ENCODE peak calls at places on chromosome 10, in eight cellular contexts. One of them, this sample, is unnamed.

GRCh38 chr10:71290806-71291205 is 28.3 kb upstream of the SLC29A3 start:
- DNase-seq in nephron progenitor cell: no peak
- DNase-seq in psoas muscle: peak
- DNase-seq in cardiac fibroblast: no peak
- DNase-seq in CD4-positive, alpha-beta T cell: no peak
- DNase-seq in dorsolateral prefrontal cortex: no peak
- DNase-seq in progenitor cell of endocrine pancreas: no peak
- DNase-seq in B cell: no peak
- DNase-seq in this sample: no peak

GRCh38 chr10:44397476-44398225 is 12.8 kb upstream of the CXCL12 start:
- DNase-seq in nephron progenitor cell: no peak
- DNase-seq in psoas muscle: no peak
- DNase-seq in cardiac fibroblast: no peak
- DNase-seq in CD4-positive, alpha-beta T cell: no peak
- DNase-seq in dorsolateral prefrontal cortex: no peak
- DNase-seq in progenitor cell of endocrine pancreas: no peak
- DNase-seq in B cell: no peak
- DNase-seq in this sample: no peak

GRCh38 chr10:34288634-34289033 is 526.5 kb downstream of the PARD3 start:
- DNase-seq in nephron progenitor cell: no peak
- DNase-seq in psoas muscle: no peak
- DNase-seq in cardiac fibroblast: peak
- DNase-seq in CD4-positive, alpha-beta T cell: no peak
- DNase-seq in dorsolateral prefrontal cortex: no peak
- DNase-seq in progenitor cell of endocrine pancreas: no peak
- DNase-seq in B cell: no peak
- DNase-seq in this sample: no peak

GRCh38 chr10:28544058-28544457 is 11.1 kb downstream of the WAC start:
- DNase-seq in nephron progenitor cell: no peak
- DNase-seq in psoas muscle: no peak
- DNase-seq in cardiac fibroblast: no peak
- DNase-seq in CD4-positive, alpha-beta T cell: no peak
- DNase-seq in dorsolateral prefrontal cortex: no peak
- DNase-seq in progenitor cell of endocrine pancreas: no peak
- DNase-seq in B cell: no peak
- DNase-seq in this sample: no peak

GRCh38 chr10:126640391-126640790 is 30.1 kb downstream of the C10orf90 start:
- DNase-seq in nephron progenitor cell: no peak
- DNase-seq in psoas muscle: no peak
- DNase-seq in cardiac fibroblast: peak
- DNase-seq in CD4-positive, alpha-beta T cell: no peak
- DNase-seq in dorsolateral prefrontal cortex: no peak
- DNase-seq in progenitor cell of endocrine pancreas: no peak
- DNase-seq in B cell: no peak
- DNase-seq in this sample: no peak

GRCh38 chr10:60985946-60986345 is 42.0 kb upstream of the RHOBTB1 start:
- DNase-seq in nephron progenitor cell: no peak
- DNase-seq in psoas muscle: no peak
- DNase-seq in cardiac fibroblast: no peak
- DNase-seq in CD4-positive, alpha-beta T cell: no peak
- DNase-seq in dorsolateral prefrontal cortex: no peak
- DNase-seq in progenitor cell of endocrine pancreas: no peak
- DNase-seq in B cell: no peak
- DNase-seq in this sample: no peak

GRCh38 chr10:117860823-117861222 is 185.9 kb downstream of the RAB11FIP2 start:
- DNase-seq in nephron progenitor cell: no peak
- DNase-seq in psoas muscle: no peak
- DNase-seq in cardiac fibroblast: peak
- DNase-seq in CD4-positive, alpha-beta T cell: no peak
- DNase-seq in dorsolateral prefrontal cortex: no peak
- DNase-seq in progenitor cell of endocrine pancreas: no peak
- DNase-seq in B cell: no peak
- DNase-seq in this sample: no peak

GRCh38 chr10:1210667-1211066 is 154.5 kb downstream of the WDR37 start:
- DNase-seq in nephron progenitor cell: no peak
- DNase-seq in psoas muscle: no peak
- DNase-seq in cardiac fibroblast: no peak
- DNase-seq in CD4-positive, alpha-beta T cell: no peak
- DNase-seq in dorsolateral prefrontal cortex: no peak
- DNase-seq in progenitor cell of endocrine pancreas: no peak
- DNase-seq in B cell: no peak
- DNase-seq in this sample: no peak

GRCh38 chr10:8392216-8392615 is 337.7 kb downstream of the GATA3 start:
- DNase-seq in nephron progenitor cell: no peak
- DNase-seq in psoas muscle: no peak
- DNase-seq in cardiac fibroblast: peak
- DNase-seq in CD4-positive, alpha-beta T cell: no peak
- DNase-seq in dorsolateral prefrontal cortex: no peak
- DNase-seq in progenitor cell of endocrine pancreas: no peak
- DNase-seq in B cell: no peak
- DNase-seq in this sample: no peak

GRCh38 chr10:7445474-7446135 is 34.8 kb upstream of the SFMBT2 start:
- DNase-seq in nephron progenitor cell: no peak
- DNase-seq in psoas muscle: no peak
- DNase-seq in cardiac fibroblast: no peak
- DNase-seq in CD4-positive, alpha-beta T cell: no peak
- DNase-seq in dorsolateral prefrontal cortex: no peak
- DNase-seq in progenitor cell of endocrine pancreas: no peak
- DNase-seq in B cell: peak
- DNase-seq in this sample: no peak

GRCh38 chr10:6124666-6125065 is 35.8 kb downstream of the RBM17 start:
- DNase-seq in nephron progenitor cell: no peak
- DNase-seq in psoas muscle: no peak
- DNase-seq in cardiac fibroblast: no peak
- DNase-seq in CD4-positive, alpha-beta T cell: no peak
- DNase-seq in dorsolateral prefrontal cortex: peak
- DNase-seq in progenitor cell of endocrine pancreas: no peak
- DNase-seq in B cell: no peak
- DNase-seq in this sample: no peak

GRCh38 chr10:11397077-11397476 is 214.4 kb downstream of the USP6NL start:
- DNase-seq in nephron progenitor cell: no peak
- DNase-seq in psoas muscle: no peak
- DNase-seq in cardiac fibroblast: no peak
- DNase-seq in CD4-positive, alpha-beta T cell: no peak
- DNase-seq in dorsolateral prefrontal cortex: no peak
- DNase-seq in progenitor cell of endocrine pancreas: no peak
- DNase-seq in B cell: no peak
- DNase-seq in this sample: no peak

DNA sequence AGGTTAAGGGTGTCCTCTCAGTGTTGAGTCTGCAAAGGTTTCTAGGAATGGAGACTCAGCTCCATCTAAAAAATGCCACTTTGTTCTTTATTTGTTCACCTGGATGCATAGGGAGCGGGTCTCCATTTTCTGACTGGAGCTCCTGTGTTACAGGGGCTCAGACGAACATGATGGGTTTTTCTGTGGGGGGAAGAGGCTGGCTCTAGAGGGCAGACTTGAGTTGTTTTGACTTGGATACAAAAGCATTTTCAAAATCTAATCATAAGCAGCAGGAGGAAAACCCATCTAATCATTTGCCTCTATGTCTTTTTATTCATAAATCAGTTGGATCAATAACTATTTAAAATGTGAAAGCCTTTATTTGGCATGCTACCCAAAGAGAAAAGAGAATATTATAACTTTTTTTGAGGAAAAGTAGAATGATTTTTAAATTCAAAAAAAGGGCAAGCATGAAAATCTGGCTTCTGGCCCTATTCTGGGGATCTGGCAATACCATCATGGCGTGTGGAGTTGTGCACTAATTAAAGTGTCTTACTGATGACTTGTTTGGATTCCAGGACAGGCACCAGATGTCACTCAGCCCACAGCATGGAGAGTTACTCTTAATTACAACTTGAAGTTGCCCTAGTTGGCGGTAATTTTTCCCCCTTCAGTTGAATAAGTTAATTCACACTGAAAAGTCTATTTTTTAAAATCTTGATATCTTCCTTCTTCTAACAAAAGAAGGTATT is 594.9 kb downstream of the REEP3 start:
- DNase-seq in nephron progenitor cell: peak
- DNase-seq in psoas muscle: no peak
- DNase-seq in cardiac fibroblast: peak
- DNase-seq in CD4-positive, alpha-beta T cell: no peak
- DNase-seq in dorsolateral prefrontal cortex: no peak
- DNase-seq in progenitor cell of endocrine pancreas: no peak
- DNase-seq in B cell: no peak
- DNase-seq in this sample: peak
- TF ChIP-seq CTCF in nephron progenitor cell: peak
- TF ChIP-seq CTCF in psoas muscle: no peak
- TF ChIP-seq CTCF in cardiac fibroblast: peak
- TF ChIP-seq CTCF in CD4-positive, alpha-beta T cell: no peak
- TF ChIP-seq CTCF in dorsolateral prefrontal cortex: peak
- TF ChIP-seq CTCF in progenitor cell of endocrine pancreas: peak
- TF ChIP-seq CTCF in B cell: no peak
- TF ChIP-seq CTCF in this sample: no peak

GRCh38 chr10:114753126-114753525 is 68.5 kb upstream of the FHIP2A start:
- DNase-seq in nephron progenitor cell: no peak
- DNase-seq in psoas muscle: no peak
- DNase-seq in cardiac fibroblast: no peak
- DNase-seq in CD4-positive, alpha-beta T cell: no peak
- DNase-seq in dorsolateral prefrontal cortex: no peak
- DNase-seq in progenitor cell of endocrine pancreas: no peak
- DNase-seq in B cell: no peak
- DNase-seq in this sample: no peak
- TF ChIP-seq CTCF in nephron progenitor cell: no peak
- TF ChIP-seq CTCF in psoas muscle: no peak
- TF ChIP-seq CTCF in cardiac fibroblast: no peak
- TF ChIP-seq CTCF in CD4-positive, alpha-beta T cell: no peak
- TF ChIP-seq CTCF in dorsolateral prefrontal cortex: no peak
- TF ChIP-seq CTCF in progenitor cell of endocrine pancreas: no peak
- TF ChIP-seq CTCF in B cell: no peak
- TF ChIP-seq CTCF in this sample: no peak

GRCh38 chr10:97498841-97499560 is at the start of gene UBTD1:
- DNase-seq in nephron progenitor cell: no peak
- DNase-seq in psoas muscle: peak
- DNase-seq in cardiac fibroblast: peak
- DNase-seq in CD4-positive, alpha-beta T cell: peak
- DNase-seq in dorsolateral prefrontal cortex: peak
- DNase-seq in progenitor cell of endocrine pancreas: peak
- DNase-seq in B cell: no peak
- DNase-seq in this sample: peak

GRCh38 chr10:97497572-97498075 is 598 bp downstream of the MMS19 start:
- DNase-seq in nephron progenitor cell: peak
- DNase-seq in psoas muscle: peak
- DNase-seq in cardiac fibroblast: peak
- DNase-seq in CD4-positive, alpha-beta T cell: peak
- DNase-seq in dorsolateral prefrontal cortex: peak
- DNase-seq in progenitor cell of endocrine pancreas: peak
- DNase-seq in B cell: peak
- DNase-seq in this sample: peak

GRCh38 chr10:97500297-97500575 is 1.5 kb downstream of the UBTD1 start:
- DNase-seq in nephron progenitor cell: no peak
- DNase-seq in psoas muscle: no peak
- DNase-seq in cardiac fibroblast: no peak
- DNase-seq in CD4-positive, alpha-beta T cell: no peak
- DNase-seq in dorsolateral prefrontal cortex: no peak
- DNase-seq in progenitor cell of endocrine pancreas: no peak
- DNase-seq in B cell: no peak
- DNase-seq in this sample: no peak

GRCh38 chr10:97499561-97500296 is 1.0 kb downstream of the UBTD1 start:
- DNase-seq in nephron progenitor cell: peak
- DNase-seq in psoas muscle: peak
- DNase-seq in cardiac fibroblast: peak
- DNase-seq in CD4-positive, alpha-beta T cell: no peak
- DNase-seq in dorsolateral prefrontal cortex: peak
- DNase-seq in progenitor cell of endocrine pancreas: no peak
- DNase-seq in B cell: peak
- DNase-seq in this sample: no peak

DNA sequence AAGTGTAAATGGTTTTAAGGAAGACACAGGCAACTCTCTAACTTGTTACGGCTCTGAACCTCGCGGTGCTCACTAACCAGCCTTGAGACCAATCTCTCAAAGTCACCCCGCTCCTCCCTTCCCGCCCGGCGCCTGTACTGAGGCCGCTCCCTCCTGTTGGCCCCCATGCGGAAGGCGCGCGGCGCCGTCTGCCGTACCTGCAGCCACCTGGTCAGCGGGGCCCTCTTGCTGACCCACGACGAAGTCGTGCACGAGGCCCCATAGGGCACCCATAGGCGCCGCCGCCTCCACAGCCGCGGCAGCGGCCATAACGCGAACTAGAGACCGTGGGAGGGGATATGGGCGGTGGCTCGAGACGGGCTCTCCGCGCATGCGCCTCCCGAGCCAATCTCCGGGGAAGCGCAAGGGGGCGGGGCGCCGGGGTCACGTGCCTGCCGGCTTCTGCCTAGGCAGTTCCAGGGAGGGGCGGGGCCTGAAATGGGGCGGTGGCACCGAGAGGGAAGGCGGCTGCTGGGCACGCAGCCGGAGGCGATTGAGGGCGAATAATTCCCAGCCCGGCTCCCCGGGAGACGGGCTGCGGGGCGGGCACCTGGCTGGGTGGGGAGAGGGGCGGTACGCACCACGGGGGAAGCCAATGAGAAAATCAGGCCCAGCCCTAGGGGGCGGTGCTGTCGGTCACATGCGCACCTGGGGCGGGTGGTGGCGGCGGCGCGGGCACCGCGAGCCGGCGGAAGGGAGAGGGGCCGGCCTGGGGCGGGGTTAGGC is at the start of gene MMS19:
- DNase-seq in nephron progenitor cell: peak
- DNase-seq in psoas muscle: peak
- DNase-seq in cardiac fibroblast: peak
- DNase-seq in CD4-positive, alpha-beta T cell: peak
- DNase-seq in dorsolateral prefrontal cortex: peak
- DNase-seq in progenitor cell of endocrine pancreas: peak
- DNase-seq in B cell: peak
- DNase-seq in this sample: peak
- TF ChIP-seq CTCF in nephron progenitor cell: no peak
- TF ChIP-seq CTCF in psoas muscle: no peak
- TF ChIP-seq CTCF in cardiac fibroblast: no peak
- TF ChIP-seq CTCF in CD4-positive, alpha-beta T cell: no peak
- TF ChIP-seq CTCF in dorsolateral prefrontal cortex: peak
- TF ChIP-seq CTCF in progenitor cell of endocrine pancreas: no peak
- TF ChIP-seq CTCF in B cell: no peak
- TF ChIP-seq CTCF in this sample: no peak

GRCh38 chr10:79602953-79603352 is 7.8 kb upstream of the SFTPA1 start:
- DNase-seq in nephron progenitor cell: no peak
- DNase-seq in psoas muscle: no peak
- DNase-seq in cardiac fibroblast: no peak
- DNase-seq in CD4-positive, alpha-beta T cell: no peak
- DNase-seq in dorsolateral prefrontal cortex: no peak
- DNase-seq in progenitor cell of endocrine pancreas: no peak
- DNase-seq in B cell: no peak
- DNase-seq in this sample: no peak

GRCh38 chr10:79605308-79605707 is 5.4 kb upstream of the SFTPA1 start:
- DNase-seq in nephron progenitor cell: no peak
- DNase-seq in psoas muscle: no peak
- DNase-seq in cardiac fibroblast: no peak
- DNase-seq in CD4-positive, alpha-beta T cell: no peak
- DNase-seq in dorsolateral prefrontal cortex: no peak
- DNase-seq in progenitor cell of endocrine pancreas: no peak
- DNase-seq in B cell: no peak
- DNase-seq in this sample: no peak

GRCh38 chr10:79610601-79611191 is at the start of gene SFTPA1:
- DNase-seq in nephron progenitor cell: no peak
- DNase-seq in psoas muscle: no peak
- DNase-seq in cardiac fibroblast: no peak
- DNase-seq in CD4-positive, alpha-beta T cell: no peak
- DNase-seq in dorsolateral prefrontal cortex: no peak
- DNase-seq in progenitor cell of endocrine pancreas: no peak
- DNase-seq in B cell: no peak
- DNase-seq in this sample: no peak

GRCh38 chr10:79604294-79604693 is 6.4 kb upstream of the SFTPA1 start:
- DNase-seq in nephron progenitor cell: no peak
- DNase-seq in psoas muscle: no peak
- DNase-seq in cardiac fibroblast: no peak
- DNase-seq in CD4-positive, alpha-beta T cell: no peak
- DNase-seq in dorsolateral prefrontal cortex: no peak
- DNase-seq in progenitor cell of endocrine pancreas: no peak
- DNase-seq in B cell: no peak
- DNase-seq in this sample: no peak

GRCh38 chr10:79608505-79609375 is 2.0 kb upstream of the SFTPA1 start:
- DNase-seq in nephron progenitor cell: peak
- DNase-seq in psoas muscle: no peak
- DNase-seq in cardiac fibroblast: peak
- DNase-seq in CD4-positive, alpha-beta T cell: peak
- DNase-seq in dorsolateral prefrontal cortex: no peak
- DNase-seq in progenitor cell of endocrine pancreas: peak
- DNase-seq in B cell: peak
- DNase-seq in this sample: peak
- TF ChIP-seq CTCF in nephron progenitor cell: peak
- TF ChIP-seq CTCF in psoas muscle: peak
- TF ChIP-seq CTCF in cardiac fibroblast: peak
- TF ChIP-seq CTCF in CD4-positive, alpha-beta T cell: peak
- TF ChIP-seq CTCF in dorsolateral prefrontal cortex: peak
- TF ChIP-seq CTCF in progenitor cell of endocrine pancreas: peak
- TF ChIP-seq CTCF in B cell: peak
- TF ChIP-seq CTCF in this sample: peak

This sample was measured in activated CD8-positive, alpha-beta T cell treated with anti-CD3 and anti-CD28 coated beads for 36 hours.